ENCODE peak calls at places on chromosomes 12 and 14, in eight cellular contexts. K is breast epithelium, F is H9, T is GM13976, N is BE2C, Y is nephron progenitor cell, J is coronary artery, W is tibial artery. B is an unnamed sample.

GRCh38 chr14:103136076-103136340 is 12.7 kb downstream of the TNFAIP2 start:
- DNase-seq in N (no peak), K (no peak), T (no peak), F (no peak), J (no peak), Y (no peak), W (no peak), B (no peak)

GRCh38 chr12:27549801-27550652 is 26.0 kb downstream of the PPFIBP1 start:
- DNase-seq in T (no peak), W (peak; percentile 90), J (peak; percentile 89), F (peak; percentile 50), Y (peak; percentile 33), K (peak; percentile 63), N (peak; percentile 58), B (no peak)

GRCh38 chr14:29227631-29228030 is 461.0 kb downstream of the FOXG1 start:
- DNase-seq in F (no peak), J (no peak), T (no peak), N (no peak), W (no peak), K (no peak), Y (no peak), B (no peak)

GRCh38 chr14:62269204-62269603 is 507.0 kb downstream of the SNAPC1 start:
- DNase-seq in K (no peak), F (no peak), T (no peak), J (no peak), Y (no peak), N (no peak), W (no peak), B (no peak)

GRCh38 chr12:120249875-120250795 is 15.4 kb downstream of the PXN start:
- DNase-seq in K (no peak), Y (no peak), N (no peak), T (peak; percentile 56), W (peak; percentile 86), F (peak; percentile 28), J (no peak), B (no peak)

GRCh38 chr12:102755271-102755670 is 161.8 kb downstream of the PAH start:
- DNase-seq in Y (no peak), N (no peak), K (no peak), T (no peak), W (no peak), J (no peak), F (no peak), B (no peak)

GRCh38 chr12:47223848-47224213 is 144.1 kb upstream of the AMIGO2 start:
- DNase-seq in F (no peak), T (no peak), Y (no peak), N (no peak), K (no peak), W (no peak), J (no peak), B (no peak)

GRCh38 chr14:76168531-76168930 is 16.8 kb downstream of the GPATCH2L start:
- DNase-seq in T (no peak), W (no peak), N (no peak), J (no peak), K (no peak), Y (no peak), F (no peak), B (no peak)

GRCh38 chr14:99215277-99215676 is 56.7 kb downstream of the BCL11B start:
- DNase-seq in N (no peak), W (no peak), J (no peak), Y (no peak), T (no peak), F (no peak), K (no peak), B (no peak)

GRCh38 chr12:75978677-75979076 is 52.9 kb downstream of the PHLDA1 start:
- DNase-seq in J (no peak), N (no peak), W (no peak), Y (no peak), T (no peak), K (no peak), F (no peak), B (no peak)

GRCh38 chr14:70931008-70931407 is 23.7 kb downstream of the PCNX1 start:
- DNase-seq in J (no peak), T (no peak), F (no peak), Y (no peak), W (no peak), K (no peak), N (no peak), B (no peak)
- TF ChIP-seq CTCF in J (no peak), T (no peak), F (no peak), Y (no peak), W (no peak), K (no peak), N (no peak), B (no peak)

GRCh38 chr14:94751321-94751720 is 18.6 kb downstream of the GSC start:
- DNase-seq in Y (no peak), N (no peak), K (no peak), J (peak; percentile 12), F (no peak), W (peak; percentile 13), T (no peak), B (no peak)

GRCh38 chr14:94746131-94746530 is 23.8 kb downstream of the GSC start:
- DNase-seq in T (no peak), W (no peak), K (no peak), N (no peak), Y (no peak), J (no peak), F (no peak), B (no peak)

GRCh38 chr14:94750371-94750770 is 19.5 kb downstream of the GSC start:
- DNase-seq in W (no peak), J (no peak), K (no peak), N (no peak), Y (no peak), F (no peak), T (no peak), B (no peak)

GRCh38 chr14:94751956-94752355 is 18.0 kb downstream of the GSC start:
- DNase-seq in W (no peak), Y (no peak), J (peak; percentile 65), K (no peak), T (no peak), N (no peak), F (no peak), B (no peak)

DNA sequence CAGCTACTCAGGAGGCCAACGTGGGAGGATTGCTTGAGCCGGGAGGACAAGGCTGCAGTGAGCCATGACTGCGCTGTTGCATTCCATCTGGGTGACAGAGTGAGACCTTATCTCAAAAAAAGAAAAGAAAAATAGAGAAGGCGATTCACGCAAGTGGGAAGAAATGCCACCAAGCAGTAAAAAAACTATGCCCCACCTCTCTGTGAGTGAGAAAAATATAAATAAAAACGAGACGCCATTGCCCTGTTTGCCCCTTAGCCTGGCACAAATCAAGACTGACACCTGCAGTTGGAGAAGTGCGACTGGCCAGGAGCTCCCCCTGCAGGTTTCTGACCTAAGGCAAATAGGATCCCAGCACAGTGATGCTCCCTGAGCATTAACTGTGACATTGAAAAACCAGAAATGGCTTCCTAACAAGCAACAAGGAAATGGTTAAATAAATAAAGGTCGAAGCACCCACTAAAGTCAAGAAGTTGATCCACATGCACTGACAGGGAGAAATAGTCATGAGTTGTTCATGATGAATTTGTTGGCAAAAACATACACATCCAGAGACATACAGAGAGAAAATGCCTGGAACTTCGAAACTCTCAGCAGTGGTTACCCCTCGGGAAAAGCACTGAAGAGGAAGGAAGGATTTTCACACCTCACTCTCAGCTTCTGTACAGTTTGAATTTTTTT is 21.1 kb downstream of the GSC start:
- DNase-seq in T (peak; percentile 56), K (no peak), Y (peak; percentile 49), W (no peak), J (no peak), N (peak; percentile 41), F (peak; percentile 70), B (no peak)
- TF ChIP-seq CTCF in T (peak; percentile 54), K (no peak), Y (peak; percentile 58), W (peak; percentile 33), J (no peak), N (peak; percentile 80), F (peak; percentile 84), B (no peak)

GRCh38 chr12:50240792-50241114 is 42.6 kb downstream of the LIMA1 start:
- DNase-seq in K (no peak), T (no peak), F (no peak), N (no peak), J (no peak), Y (no peak), W (no peak), B (no peak)

GRCh38 chr12:50242751-50243191 is 40.5 kb downstream of the LIMA1 start:
- DNase-seq in Y (no peak), F (no peak), N (no peak), J (no peak), K (no peak), T (no peak), W (no peak), B (no peak)

GRCh38 chr12:50246159-50246865 is 37.0 kb downstream of the LIMA1 start:
- DNase-seq in N (no peak), W (no peak), J (no peak), F (no peak), K (no peak), T (no peak), Y (no peak), B (no peak)

GRCh38 chr12:50241178-50241577 is 42.1 kb downstream of the LIMA1 start:
- DNase-seq in K (no peak), T (no peak), J (no peak), W (no peak), F (no peak), Y (no peak), N (no peak), B (no peak)

GRCh38 chr12:50243507-50243906 is 39.8 kb downstream of the LIMA1 start:
- DNase-seq in J (no peak), F (no peak), N (no peak), W (no peak), Y (no peak), T (no peak), K (no peak), B (no peak)
- TF ChIP-seq CTCF in J (no peak), F (no peak), N (no peak), W (no peak), Y (no peak), T (no peak), K (no peak), B (no peak)

DNA sequence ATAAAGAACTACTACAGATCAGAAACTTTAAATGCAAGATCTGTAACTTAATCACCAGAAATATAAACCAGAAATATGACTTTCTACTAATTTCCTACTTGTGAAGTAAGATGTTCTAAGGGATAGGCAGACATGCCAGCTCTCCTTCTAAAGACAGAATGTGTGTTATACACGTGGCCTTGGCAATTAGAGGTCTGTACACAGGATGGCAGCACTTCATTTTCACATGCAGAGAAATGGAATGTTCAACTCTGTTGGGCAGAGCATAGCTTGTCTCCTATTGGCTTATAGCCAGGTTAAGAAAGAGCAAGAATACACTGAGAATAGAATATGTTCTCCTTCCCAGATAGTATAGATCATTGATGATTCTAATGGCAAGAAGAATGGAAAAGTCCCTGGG is 403.8 kb downstream of the DAD1 start:
- DNase-seq in J (no peak), Y (no peak), W (no peak), N (no peak), F (no peak), T (no peak), K (no peak), B (no peak)
- TF ChIP-seq CTCF in J (no peak), Y (no peak), W (no peak), N (no peak), F (peak; percentile 18), T (no peak), K (no peak), B (no peak)

GRCh38 chr14:101992708-101993107 is 28.3 kb downstream of the DYNC1H1 start:
- DNase-seq in Y (no peak), K (no peak), J (no peak), N (no peak), T (peak; percentile 69), F (no peak), W (no peak), B (no peak)
- TF ChIP-seq CTCF in Y (no peak), K (no peak), J (no peak), N (no peak), T (peak; percentile 39), F (no peak), W (no peak), B (no peak)

B was measured in mesothelial cell of epicardium.